ENCODE peak calls at places on chromosomes 2 and 18, in four cellular contexts. L, U, N and V are unnamed samples.

GRCh38 chr2:233925402-233925801 is 8.2 kb downstream of the TRPM8 start:
- DNase-seq in L (no peak), U (no peak), N (no peak), V (no peak)

GRCh38 chr2:26462511-26463251 is 15.2 kb downstream of the OTOF start:
- DNase-seq in L (peak), U (no peak), N (peak), V (no peak)

GRCh38 chr2:181915096-181915495 is 23.6 kb downstream of the ITPRID2 start:
- DNase-seq in L (no peak), U (no peak), N (no peak), V (no peak)

GRCh38 chr18:8526316-8526715 is 82.9 kb upstream of the RAB12 start:
- DNase-seq in L (no peak), U (no peak), N (no peak), V (no peak)

GRCh38 chr2:31764169-31764568 is 183.4 kb upstream of the SRD5A2 start:
- DNase-seq in L (no peak), U (no peak), N (no peak), V (no peak)

GRCh38 chr2:11745613-11746375 is 638 bp upstream of the LPIN1 start:
- DNase-seq in L (no peak), U (no peak), N (no peak), V (no peak)

GRCh38 chr2:223123859-223124610 is 72.0 kb downstream of the KCNE4 start:
- DNase-seq in L (peak), U (no peak), N (no peak), V (no peak)

GRCh38 chr18:70207181-70207580 is 1.7 kb upstream of the RTTN start:
- DNase-seq in L (no peak), U (no peak), N (no peak), V (no peak)

GRCh38 chr18:30991397-30991796 is 51.1 kb downstream of the DSC3 start:
- DNase-seq in L (no peak), U (no peak), N (no peak), V (no peak)

GRCh38 chr2:23269747-23270146 is 115.2 kb upstream of the KLHL29 start:
- DNase-seq in L (no peak), U (no peak), N (no peak), V (no peak)

GRCh38 chr2:218853766-218854165 is 5.8 kb upstream of the WNT6 start:
- DNase-seq in L (peak), U (no peak), N (no peak), V (no peak)

GRCh38 chr2:64168231-64168630 is 24.0 kb upstream of the PELI1 start:
- DNase-seq in L (no peak), U (no peak), N (no peak), V (no peak)

GRCh38 chr18:47832348-47832747 is 98.1 kb downstream of the SMAD2 start:
- DNase-seq in L (peak), U (no peak), N (no peak), V (no peak)

GRCh38 chr2:129879614-129880180 is 99.8 kb upstream of the RAB6C start:
- DNase-seq in L (no peak), U (no peak), N (no peak), V (no peak)

GRCh38 chr2:129877289-129877741 is 102.2 kb upstream of the RAB6C start:
- DNase-seq in L (peak), U (peak), N (peak), V (peak)

GRCh38 chr2:129880309-129880708 is 99.2 kb upstream of the RAB6C start:
- DNase-seq in L (no peak), U (no peak), N (no peak), V (no peak)

GRCh38 chr2:129876576-129876975 is 102.9 kb upstream of the RAB6C start:
- DNase-seq in L (no peak), U (no peak), N (no peak), V (no peak)

GRCh38 chr2:129877795-129878775 is 101.4 kb upstream of the RAB6C start:
- DNase-seq in L (peak), U (peak), N (no peak), V (no peak)
- H3K4me3 ChIP-seq in L (peak), U (peak), N (peak), V (peak)

GRCh38 chr2:217332392-217332791 is 472.5 kb upstream of the TNP1 start:
- DNase-seq in L (no peak), U (no peak), N (no peak), V (no peak)
- H3K4me3 ChIP-seq in L (no peak), U (no peak), N (no peak), V (no peak)

GRCh38 chr2:234980476-234981187 is 28.8 kb downstream of the SH3BP4 start:
- DNase-seq in L (no peak), U (no peak), N (no peak), V (no peak)
- H3K4me3 ChIP-seq in L (no peak), U (no peak), N (no peak), V (no peak)

GRCh38 chr2:383173-383572 is 95.3 kb upstream of the ALKAL2 start:
- DNase-seq in L (no peak), U (no peak), N (no peak), V (no peak)
- H3K4me3 ChIP-seq in L (no peak), U (no peak), N (no peak), V (no peak)